ENCODE peak calls at places on chromosomes 2 and 18, in six cellular contexts. J, Z, O, E, V and R are unnamed samples.

GRCh38 chr2:100940240-100940639 is 61.8 kb upstream of the RPL31 start:
- DNase-seq in O (no peak), Z (no peak), V (no peak), E (no peak), J (no peak), R (no peak)

GRCh38 chr2:95042472-95043271 is 17.2 kb downstream of the MAL start:
- DNase-seq in J (no peak), O (no peak), Z (no peak), V (no peak), E (no peak), R (no peak)

GRCh38 chr2:45173513-45173912 is 164.3 kb upstream of the SIX2 start:
- DNase-seq in E (peak; percentile 94), O (no peak), V (no peak), J (peak; percentile 100), Z (peak; percentile 89), R (peak; percentile 92)

GRCh38 chr2:231397928-231398294 is 2.4 kb downstream of the B3GNT7 start:
- DNase-seq in Z (no peak), O (no peak), J (no peak), V (no peak), E (no peak), R (no peak)

GRCh38 chr2:120430957-120431356 is 85.0 kb downstream of the INHBB start:
- DNase-seq in O (no peak), E (no peak), J (no peak), Z (no peak), V (no peak), R (no peak)

GRCh38 chr2:222641336-222641735 is 14.6 kb downstream of the FARSB start:
- DNase-seq in Z (no peak), E (no peak), J (peak; percentile 55), V (no peak), O (no peak), R (no peak)

GRCh38 chr18:64982414-64983096 is 768.3 kb upstream of the CDH7 start:
- DNase-seq in Z (no peak), J (no peak), O (no peak), E (no peak), V (no peak), R (no peak)

GRCh38 chr2:10126627-10127026 is 4.1 kb downstream of the RRM2 start:
- DNase-seq in V (no peak), O (no peak), E (no peak), J (no peak), Z (no peak), R (no peak)

GRCh38 chr2:240459401-240460242 is 24.2 kb downstream of the GPC1 start:
- DNase-seq in V (no peak), O (no peak), J (no peak), Z (no peak), E (no peak), R (no peak)

GRCh38 chr2:215271466-215271865 is 40.4 kb upstream of the ATIC start:
- DNase-seq in V (no peak), E (no peak), J (no peak), Z (no peak), O (peak; percentile 30), R (no peak)

GRCh38 chr18:77905449-77906055 is 655.9 kb downstream of the GALR1 start:
- DNase-seq in V (no peak), E (no peak), O (no peak), J (no peak), Z (no peak), R (no peak)

GRCh38 chr2:111986116-111986900 is 68.8 kb upstream of the TMEM87B start:
- DNase-seq in J (peak; percentile 28), E (no peak), Z (peak; percentile 56), V (no peak), O (peak; percentile 44), R (no peak)

GRCh38 chr2:240436626-240437180 is 1.2 kb downstream of the GPC1 start:
- DNase-seq in O (peak; percentile 62), V (no peak), J (peak; percentile 38), E (peak; percentile 53), Z (no peak), R (no peak)

GRCh38 chr2:44934024-44934423 is 7.5 kb upstream of the SIX3 start:
- DNase-seq in J (no peak), O (peak; percentile 70), Z (no peak), E (no peak), V (no peak), R (no peak)

GRCh38 chr2:182642328-182642727 is 73.7 kb upstream of the DNAJC10 start:
- DNase-seq in J (peak; percentile 71), O (peak; percentile 84), E (peak; percentile 67), Z (no peak), V (no peak), R (no peak)

GRCh38 chr2:236673126-236673822 is 103.6 kb downstream of the ACKR3 start:
- DNase-seq in O (no peak), J (no peak), Z (no peak), E (peak; percentile 7), V (no peak), R (no peak)

GRCh38 chr2:215950009-215950408 is 63.3 kb downstream of the MREG start:
- DNase-seq in Z (peak; percentile 36), J (peak; percentile 79), E (peak; percentile 59), V (no peak), O (peak; percentile 77), R (peak; percentile 23)

GRCh38 chr18:3715223-3716080 is 265.5 kb downstream of the TGIF1 start:
- DNase-seq in V (no peak), Z (no peak), J (no peak), E (no peak), O (no peak), R (no peak)

GRCh38 chr2:23814963-23815362 is 112.0 kb downstream of the ATAD2B start:
- DNase-seq in E (no peak), O (no peak), J (no peak), Z (no peak), V (no peak), R (no peak)

GRCh38 chr18:51070545-51070944 is 40.5 kb downstream of the SMAD4 start:
- DNase-seq in V (no peak), J (peak; percentile 90), E (peak; percentile 32), Z (peak; percentile 44), O (peak; percentile 39), R (peak; percentile 29)

GRCh38 chr2:241496003-241496707 is 12.2 kb downstream of the STK25 start:
- DNase-seq in V (no peak), Z (no peak), O (no peak), E (no peak), J (no peak), R (no peak)

GRCh38 chr18:69631281-69631680 is 230.6 kb downstream of the DOK6 start:
- DNase-seq in J (peak; percentile 4), Z (no peak), V (no peak), O (no peak), E (no peak), R (no peak)

GRCh38 chr2:38107738-38108410 is 31.9 kb upstream of the CYP1B1 start:
- DNase-seq in V (no peak), Z (no peak), O (peak; percentile 93), E (no peak), J (no peak), R (no peak)

GRCh38 chr2:33782395-33783239 is 183.5 kb upstream of the FAM98A start:
- DNase-seq in Z (no peak), V (no peak), E (no peak), J (no peak), O (peak; percentile 56), R (no peak)

GRCh38 chr2:149034406-149034805 is 4.1 kb upstream of the LYPD6B start:
- DNase-seq in O (no peak), E (no peak), Z (no peak), J (no peak), V (no peak), R (no peak)

GRCh38 chr2:211990335-211990734 is 548.3 kb downstream of the ERBB4 start:
- DNase-seq in O (no peak), V (no peak), Z (no peak), E (no peak), J (no peak), R (no peak)

GRCh38 chr2:186950694-186951093 is 101.7 kb upstream of the ZSWIM2 start:
- DNase-seq in Z (no peak), V (no peak), E (no peak), O (no peak), J (no peak), R (peak; percentile 5)

GRCh38 chr18:28045880-28046279 is 131.1 kb downstream of the CDH2 start:
- DNase-seq in Z (peak; percentile 27), O (peak; percentile 59), E (no peak), J (no peak), V (no peak), R (no peak)

GRCh38 chr2:171287606-171288005 is 126.9 kb upstream of the TLK1 start:
- DNase-seq in E (no peak), J (no peak), O (no peak), V (no peak), Z (no peak), R (no peak)